ENCODE peak calls at places on chromosome X, in nine cellular contexts. One of them, this sample, is unnamed.

GRCh38 chrX:114087543-114087942 is 496.3 kb upstream of the HTR2C start:
- DNase-seq in stimulated activated naive B cell treated with anti-CD40 and anti-IgM and Interleukin-4, amounts not matched to agents 10 μg/mL and 1 μg/mL and 100 μg/mL, for 72 hours: no peak
- DNase-seq in GM23338: no peak
- DNase-seq in H9: no peak
- DNase-seq in posterior vena cava: no peak
- DNase-seq in mucosa of gallbladder: no peak
- DNase-seq in activated CD4-positive, alpha-beta T cell treated with anti-CD3 and anti-CD28 coated beads, Interleukin-2, amount 10 ng/mL, durations not matched to agents 7 days and 5 days: no peak
- DNase-seq in stimulated activated CD8-positive, alpha-beta memory T cell treated with anti-CD3 and anti-CD28 coated beads, Interleukin-7, amount 100 ng/mL, for 24 hours: no peak
- DNase-seq in MM.1S: no peak
- DNase-seq in this sample: no peak

GRCh38 chrX:130098202-130098552 is 12.1 kb downstream of the ELF4 start:
- DNase-seq in H9: no peak
- DNase-seq in MM.1S: no peak
- DNase-seq in mucosa of gallbladder: no peak
- DNase-seq in stimulated activated CD8-positive, alpha-beta memory T cell treated with anti-CD3 and anti-CD28 coated beads, Interleukin-7, amount 100 ng/mL, for 24 hours: no peak
- DNase-seq in activated CD4-positive, alpha-beta T cell treated with anti-CD3 and anti-CD28 coated beads, Interleukin-2, amount 10 ng/mL, durations not matched to agents 7 days and 5 days: no peak
- DNase-seq in GM23338: no peak
- DNase-seq in posterior vena cava: no peak
- DNase-seq in stimulated activated naive B cell treated with anti-CD40 and anti-IgM and Interleukin-4, amounts not matched to agents 10 μg/mL and 1 μg/mL and 100 μg/mL, for 72 hours: no peak
- DNase-seq in this sample: no peak

GRCh38 chrX:152905081-152905420 is 7.2 kb downstream of the ZNF185 start:
- DNase-seq in GM23338: no peak
- DNase-seq in stimulated activated CD8-positive, alpha-beta memory T cell treated with anti-CD3 and anti-CD28 coated beads, Interleukin-7, amount 100 ng/mL, for 24 hours: no peak
- DNase-seq in MM.1S: no peak
- DNase-seq in activated CD4-positive, alpha-beta T cell treated with anti-CD3 and anti-CD28 coated beads, Interleukin-2, amount 10 ng/mL, durations not matched to agents 7 days and 5 days: no peak
- DNase-seq in posterior vena cava: no peak
- DNase-seq in stimulated activated naive B cell treated with anti-CD40 and anti-IgM and Interleukin-4, amounts not matched to agents 10 μg/mL and 1 μg/mL and 100 μg/mL, for 72 hours: no peak
- DNase-seq in H9: no peak
- DNase-seq in mucosa of gallbladder: no peak
- DNase-seq in this sample: no peak

GRCh38 chrX:48475295-48475694 is 704 bp upstream of the FTSJ1 start:
- DNase-seq in MM.1S: no peak
- DNase-seq in stimulated activated CD8-positive, alpha-beta memory T cell treated with anti-CD3 and anti-CD28 coated beads, Interleukin-7, amount 100 ng/mL, for 24 hours: no peak
- DNase-seq in posterior vena cava: no peak
- DNase-seq in mucosa of gallbladder: no peak
- DNase-seq in activated CD4-positive, alpha-beta T cell treated with anti-CD3 and anti-CD28 coated beads, Interleukin-2, amount 10 ng/mL, durations not matched to agents 7 days and 5 days: no peak
- DNase-seq in H9: no peak
- DNase-seq in stimulated activated naive B cell treated with anti-CD40 and anti-IgM and Interleukin-4, amounts not matched to agents 10 μg/mL and 1 μg/mL and 100 μg/mL, for 72 hours: no peak
- DNase-seq in GM23338: no peak
- DNase-seq in this sample: peak; percentile 31

GRCh38 chrX:114152130-114152529 is 431.8 kb upstream of the HTR2C start:
- DNase-seq in H9: no peak
- DNase-seq in MM.1S: no peak
- DNase-seq in mucosa of gallbladder: no peak
- DNase-seq in stimulated activated naive B cell treated with anti-CD40 and anti-IgM and Interleukin-4, amounts not matched to agents 10 μg/mL and 1 μg/mL and 100 μg/mL, for 72 hours: no peak
- DNase-seq in activated CD4-positive, alpha-beta T cell treated with anti-CD3 and anti-CD28 coated beads, Interleukin-2, amount 10 ng/mL, durations not matched to agents 7 days and 5 days: no peak
- DNase-seq in stimulated activated CD8-positive, alpha-beta memory T cell treated with anti-CD3 and anti-CD28 coated beads, Interleukin-7, amount 100 ng/mL, for 24 hours: no peak
- DNase-seq in GM23338: no peak
- DNase-seq in posterior vena cava: no peak
- DNase-seq in this sample: no peak

GRCh38 chrX:51148848-51149247 is 183.8 kb upstream of the NUDT10 start:
- DNase-seq in mucosa of gallbladder: no peak
- DNase-seq in H9: peak; percentile 60
- DNase-seq in stimulated activated naive B cell treated with anti-CD40 and anti-IgM and Interleukin-4, amounts not matched to agents 10 μg/mL and 1 μg/mL and 100 μg/mL, for 72 hours: no peak
- DNase-seq in GM23338: peak; percentile 62
- DNase-seq in stimulated activated CD8-positive, alpha-beta memory T cell treated with anti-CD3 and anti-CD28 coated beads, Interleukin-7, amount 100 ng/mL, for 24 hours: no peak
- DNase-seq in activated CD4-positive, alpha-beta T cell treated with anti-CD3 and anti-CD28 coated beads, Interleukin-2, amount 10 ng/mL, durations not matched to agents 7 days and 5 days: no peak
- DNase-seq in MM.1S: no peak
- DNase-seq in posterior vena cava: no peak
- DNase-seq in this sample: no peak

GRCh38 chrX:24221872-24222271 is 72.3 kb downstream of the ZFX start:
- DNase-seq in stimulated activated CD8-positive, alpha-beta memory T cell treated with anti-CD3 and anti-CD28 coated beads, Interleukin-7, amount 100 ng/mL, for 24 hours: no peak
- DNase-seq in stimulated activated naive B cell treated with anti-CD40 and anti-IgM and Interleukin-4, amounts not matched to agents 10 μg/mL and 1 μg/mL and 100 μg/mL, for 72 hours: no peak
- DNase-seq in activated CD4-positive, alpha-beta T cell treated with anti-CD3 and anti-CD28 coated beads, Interleukin-2, amount 10 ng/mL, durations not matched to agents 7 days and 5 days: no peak
- DNase-seq in mucosa of gallbladder: no peak
- DNase-seq in GM23338: no peak
- DNase-seq in H9: no peak
- DNase-seq in posterior vena cava: no peak
- DNase-seq in MM.1S: no peak
- DNase-seq in this sample: no peak

GRCh38 chrX:43504394-43504793 is 151.7 kb upstream of the MAOA start:
- DNase-seq in GM23338: no peak
- DNase-seq in mucosa of gallbladder: no peak
- DNase-seq in posterior vena cava: no peak
- DNase-seq in stimulated activated naive B cell treated with anti-CD40 and anti-IgM and Interleukin-4, amounts not matched to agents 10 μg/mL and 1 μg/mL and 100 μg/mL, for 72 hours: no peak
- DNase-seq in stimulated activated CD8-positive, alpha-beta memory T cell treated with anti-CD3 and anti-CD28 coated beads, Interleukin-7, amount 100 ng/mL, for 24 hours: no peak
- DNase-seq in MM.1S: peak; percentile 63
- DNase-seq in H9: no peak
- DNase-seq in activated CD4-positive, alpha-beta T cell treated with anti-CD3 and anti-CD28 coated beads, Interleukin-2, amount 10 ng/mL, durations not matched to agents 7 days and 5 days: no peak
- DNase-seq in this sample: no peak

GRCh38 chrX:9443327-9443726 is 21.5 kb upstream of the TBL1X start:
- DNase-seq in activated CD4-positive, alpha-beta T cell treated with anti-CD3 and anti-CD28 coated beads, Interleukin-2, amount 10 ng/mL, durations not matched to agents 7 days and 5 days: no peak
- DNase-seq in MM.1S: no peak
- DNase-seq in stimulated activated naive B cell treated with anti-CD40 and anti-IgM and Interleukin-4, amounts not matched to agents 10 μg/mL and 1 μg/mL and 100 μg/mL, for 72 hours: no peak
- DNase-seq in GM23338: no peak
- DNase-seq in stimulated activated CD8-positive, alpha-beta memory T cell treated with anti-CD3 and anti-CD28 coated beads, Interleukin-7, amount 100 ng/mL, for 24 hours: no peak
- DNase-seq in mucosa of gallbladder: no peak
- DNase-seq in H9: no peak
- DNase-seq in posterior vena cava: no peak
- DNase-seq in this sample: no peak

GRCh38 chrX:68735266-68735665 is 87.8 kb downstream of the STARD8 start:
- DNase-seq in H9: no peak
- DNase-seq in posterior vena cava: no peak
- DNase-seq in MM.1S: no peak
- DNase-seq in GM23338: no peak
- DNase-seq in stimulated activated naive B cell treated with anti-CD40 and anti-IgM and Interleukin-4, amounts not matched to agents 10 μg/mL and 1 μg/mL and 100 μg/mL, for 72 hours: no peak
- DNase-seq in stimulated activated CD8-positive, alpha-beta memory T cell treated with anti-CD3 and anti-CD28 coated beads, Interleukin-7, amount 100 ng/mL, for 24 hours: no peak
- DNase-seq in mucosa of gallbladder: no peak
- DNase-seq in activated CD4-positive, alpha-beta T cell treated with anti-CD3 and anti-CD28 coated beads, Interleukin-2, amount 10 ng/mL, durations not matched to agents 7 days and 5 days: no peak
- DNase-seq in this sample: no peak

GRCh38 chrX:71292669-71293379 is 8.7 kb upstream of the ITGB1BP2 start:
- DNase-seq in MM.1S: no peak
- DNase-seq in H9: no peak
- DNase-seq in posterior vena cava: no peak
- DNase-seq in stimulated activated naive B cell treated with anti-CD40 and anti-IgM and Interleukin-4, amounts not matched to agents 10 μg/mL and 1 μg/mL and 100 μg/mL, for 72 hours: no peak
- DNase-seq in stimulated activated CD8-positive, alpha-beta memory T cell treated with anti-CD3 and anti-CD28 coated beads, Interleukin-7, amount 100 ng/mL, for 24 hours: no peak
- DNase-seq in mucosa of gallbladder: no peak
- DNase-seq in GM23338: no peak
- DNase-seq in activated CD4-positive, alpha-beta T cell treated with anti-CD3 and anti-CD28 coated beads, Interleukin-2, amount 10 ng/mL, durations not matched to agents 7 days and 5 days: no peak
- DNase-seq in this sample: no peak

GRCh38 chrX:15853586-15854079 is 980 bp downstream of the AP1S2 start:
- DNase-seq in mucosa of gallbladder: no peak
- DNase-seq in activated CD4-positive, alpha-beta T cell treated with anti-CD3 and anti-CD28 coated beads, Interleukin-2, amount 10 ng/mL, durations not matched to agents 7 days and 5 days: no peak
- DNase-seq in MM.1S: no peak
- DNase-seq in stimulated activated naive B cell treated with anti-CD40 and anti-IgM and Interleukin-4, amounts not matched to agents 10 μg/mL and 1 μg/mL and 100 μg/mL, for 72 hours: no peak
- DNase-seq in H9: no peak
- DNase-seq in GM23338: no peak
- DNase-seq in posterior vena cava: no peak
- DNase-seq in stimulated activated CD8-positive, alpha-beta memory T cell treated with anti-CD3 and anti-CD28 coated beads, Interleukin-7, amount 100 ng/mL, for 24 hours: no peak
- DNase-seq in this sample: no peak

GRCh38 chrX:120664081-120664480 is 34.2 kb upstream of the C1GALT1C1 start:
- DNase-seq in GM23338: peak; percentile 13
- DNase-seq in mucosa of gallbladder: no peak
- DNase-seq in activated CD4-positive, alpha-beta T cell treated with anti-CD3 and anti-CD28 coated beads, Interleukin-2, amount 10 ng/mL, durations not matched to agents 7 days and 5 days: no peak
- DNase-seq in H9: no peak
- DNase-seq in MM.1S: peak; percentile 31
- DNase-seq in stimulated activated naive B cell treated with anti-CD40 and anti-IgM and Interleukin-4, amounts not matched to agents 10 μg/mL and 1 μg/mL and 100 μg/mL, for 72 hours: no peak
- DNase-seq in stimulated activated CD8-positive, alpha-beta memory T cell treated with anti-CD3 and anti-CD28 coated beads, Interleukin-7, amount 100 ng/mL, for 24 hours: no peak
- DNase-seq in posterior vena cava: no peak
- DNase-seq in this sample: no peak

GRCh38 chrX:153836921-153837320 is 6.6 kb upstream of the PDZD4 start:
- DNase-seq in posterior vena cava: no peak
- DNase-seq in MM.1S: no peak
- DNase-seq in GM23338: no peak
- DNase-seq in stimulated activated CD8-positive, alpha-beta memory T cell treated with anti-CD3 and anti-CD28 coated beads, Interleukin-7, amount 100 ng/mL, for 24 hours: no peak
- DNase-seq in mucosa of gallbladder: no peak
- DNase-seq in H9: no peak
- DNase-seq in activated CD4-positive, alpha-beta T cell treated with anti-CD3 and anti-CD28 coated beads, Interleukin-2, amount 10 ng/mL, durations not matched to agents 7 days and 5 days: no peak
- DNase-seq in stimulated activated naive B cell treated with anti-CD40 and anti-IgM and Interleukin-4, amounts not matched to agents 10 μg/mL and 1 μg/mL and 100 μg/mL, for 72 hours: no peak
- DNase-seq in this sample: no peak